ENCODE peak calls at places on chromosomes 5 and 9, in four cellular contexts. F is lung, L is type B pancreatic cell, J is GM10248. N is an unnamed sample.

GRCh38 chr5:26388946-26389345 is 649.4 kb downstream of the CDH9 start:
- DNase-seq in F (no peak), L (no peak), J (no peak), N (no peak)

GRCh38 chr9:123365881-123366528 is 10.0 kb downstream of the CRB2 start:
- DNase-seq in F (no peak), L (no peak), J (no peak), N (no peak)

GRCh38 chr9:85431396-85432102 is 310.2 kb downstream of the AGTPBP1 start:
- DNase-seq in F (no peak), L (no peak), J (no peak), N (no peak)

GRCh38 chr5:96017951-96018350 is 56.3 kb upstream of the ELL2 start:
- DNase-seq in F (no peak), L (no peak), J (no peak), N (no peak)

GRCh38 chr9:3848445-3849114 is 322.8 kb upstream of the RFX3 start:
- DNase-seq in F (no peak), L (no peak), J (no peak), N (no peak)

GRCh38 chr9:110923601-110924000 is 114.7 kb downstream of the LPAR1 start:
- DNase-seq in F (no peak), L (no peak), J (no peak), N (no peak)

GRCh38 chr9:117073539-117074336 is 341.1 kb downstream of the ASTN2 start:
- DNase-seq in F (no peak), L (no peak), J (peak), N (peak)

GRCh38 chr5:2182020-2182419 is 299.3 kb upstream of the IRX4 start:
- DNase-seq in F (no peak), L (no peak), J (no peak), N (no peak)

GRCh38 chr9:113376634-113377531 is at the start of gene HDHD3:
- DNase-seq in F (peak), L (peak), J (peak), N (peak)

GRCh38 chr9:135925496-135926133 is 18.3 kb upstream of the CAMSAP1 start:
- DNase-seq in F (no peak), L (no peak), J (peak), N (no peak)

GRCh38 chr5:133953568-133954145 is 14.8 kb downstream of the C5orf15 start:
- DNase-seq in F (no peak), L (no peak), J (no peak), N (no peak)

GRCh38 chr9:135210676-135211523 is 123.4 kb downstream of the OLFM1 start:
- DNase-seq in F (no peak), L (no peak), J (no peak), N (no peak)

GRCh38 chr9:35826071-35826701 is 2.3 kb downstream of the FAM221B start:
- DNase-seq in F (no peak), L (no peak), J (peak), N (no peak)

GRCh38 chr9:90895786-90896185 is 94.2 kb downstream of the SYK start:
- DNase-seq in F (no peak), L (no peak), J (no peak), N (no peak)

GRCh38 chr9:90900130-90900529 is 98.5 kb downstream of the SYK start:
- DNase-seq in F (no peak), L (no peak), J (no peak), N (no peak)

GRCh38 chr9:90899287-90899686 is 97.7 kb downstream of the SYK start:
- DNase-seq in F (no peak), L (no peak), J (no peak), N (no peak)

GRCh38 chr9:90896231-90896630 is 94.6 kb downstream of the SYK start:
- DNase-seq in F (no peak), L (no peak), J (no peak), N (no peak)

GRCh38 chr9:90898229-90898628 is 96.6 kb downstream of the SYK start:
- DNase-seq in F (no peak), L (no peak), J (no peak), N (no peak)
- TF ChIP-seq CTCF in F (no peak), L (peak), J (no peak), N (peak)

DNA sequence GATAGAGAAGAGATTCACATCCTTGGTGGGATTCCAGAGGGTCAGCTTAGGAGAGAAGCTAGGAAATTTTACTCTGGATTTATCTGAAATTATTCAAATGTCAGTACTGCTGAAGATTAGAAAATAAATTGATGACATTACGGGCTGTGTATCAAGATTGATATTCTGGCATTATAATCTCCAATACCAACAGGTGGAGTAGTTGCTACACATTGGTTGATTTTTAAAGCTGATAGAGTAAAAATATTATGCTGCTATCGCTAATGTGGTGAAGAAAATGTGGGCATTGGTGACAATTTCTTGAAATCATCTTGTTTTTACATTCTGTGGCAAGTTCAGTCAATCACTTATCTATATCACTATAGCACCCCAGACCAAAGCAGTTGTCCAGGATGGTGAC is 378.5 kb downstream of the MTRR start:
- DNase-seq in F (no peak), L (no peak), J (no peak), N (no peak)
- TF ChIP-seq CTCF in F (no peak), L (peak), J (no peak), N (no peak)

DNA sequence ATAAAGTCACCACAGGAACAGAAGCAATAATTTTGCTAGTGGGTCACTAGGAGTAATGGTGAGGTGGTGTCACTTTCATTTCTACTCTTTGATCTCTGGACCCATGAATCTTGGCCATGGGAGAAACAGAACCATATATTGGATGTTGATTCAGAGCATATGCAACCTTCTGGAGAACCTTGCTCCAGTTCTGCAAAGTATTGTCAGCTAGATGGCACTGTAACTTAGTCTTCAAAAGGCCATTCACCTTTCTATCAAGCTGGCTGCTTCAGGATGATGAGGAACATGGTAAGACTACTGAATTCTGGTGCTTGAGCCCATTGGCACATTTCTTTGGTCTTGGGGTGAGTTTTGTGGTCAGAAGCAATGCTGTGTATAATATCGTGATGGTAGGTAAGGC is 129.1 kb upstream of the FBN2 start:
- DNase-seq in F (no peak), L (no peak), J (no peak), N (no peak)
- TF ChIP-seq CTCF in F (no peak), L (no peak), J (peak), N (peak)

GRCh38 chr5:73304381-73304780 is 131.4 kb downstream of the TMEM174 start:
- DNase-seq in F (no peak), L (no peak), J (no peak), N (no peak)

GRCh38 chr5:73301208-73302088 is 128.5 kb downstream of the TMEM174 start:
- DNase-seq in F (no peak), L (no peak), J (no peak), N (no peak)

GRCh38 chr5:73305386-73305785 is 132.4 kb downstream of the TMEM174 start:
- DNase-seq in F (no peak), L (no peak), J (no peak), N (no peak)

GRCh38 chr5:73302797-73303138 is 129.8 kb downstream of the TMEM174 start:
- DNase-seq in F (no peak), L (no peak), J (no peak), N (no peak)

GRCh38 chr5:73303139-73304079 is 130.4 kb downstream of the TMEM174 start:
- DNase-seq in F (no peak), L (no peak), J (no peak), N (no peak)
- TF ChIP-seq CTCF in F (no peak), L (peak), J (no peak), N (no peak)

GRCh38 chr5:137014731-137015130 is 484.4 kb downstream of the SPOCK1 start:
- DNase-seq in F (no peak), L (no peak), J (no peak), N (no peak)

GRCh38 chr5:137022043-137022442 is 477.1 kb downstream of the SPOCK1 start:
- DNase-seq in F (no peak), L (no peak), J (no peak), N (no peak)

GRCh38 chr5:137015540-137016116 is 483.5 kb downstream of the SPOCK1 start:
- DNase-seq in F (peak), L (no peak), J (no peak), N (no peak)

GRCh38 chr5:137019229-137019628 is 479.9 kb downstream of the SPOCK1 start:
- DNase-seq in F (no peak), L (no peak), J (no peak), N (no peak)

DNA sequence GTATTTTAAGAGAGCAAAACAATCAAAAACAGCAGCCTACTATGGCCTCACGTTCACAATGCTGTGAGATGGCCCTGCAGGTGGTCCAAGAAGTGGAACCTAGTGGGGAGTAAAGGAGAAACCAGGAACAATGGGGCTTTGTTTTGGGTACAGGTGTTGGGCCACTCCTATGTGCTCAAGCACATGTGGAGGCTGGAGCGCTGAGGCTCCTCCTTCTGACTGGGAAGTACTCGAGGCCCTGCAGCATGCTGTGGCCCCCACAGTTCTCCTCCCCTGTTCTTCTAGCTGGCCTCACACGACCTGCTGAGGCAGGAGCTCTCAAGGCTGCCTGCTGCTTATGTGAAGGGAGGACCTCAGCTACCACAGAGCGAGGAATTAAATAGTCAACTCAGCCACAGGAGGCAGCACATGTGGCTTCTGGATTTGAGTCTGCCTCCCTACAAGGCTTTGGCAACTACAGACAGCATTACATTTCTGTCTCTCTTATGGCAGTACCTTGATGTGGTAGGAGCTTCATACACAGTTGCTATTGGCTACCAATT is 482.3 kb downstream of the SPOCK1 start:
- DNase-seq in F (no peak), L (no peak), J (no peak), N (no peak)
- TF ChIP-seq CTCF in F (no peak), L (no peak), J (no peak), N (no peak)

GRCh38 chr9:2228641-2229040 is 213.5 kb downstream of the SMARCA2 start:
- DNase-seq in F (no peak), L (no peak), J (no peak), N (no peak)

GRCh38 chr9:2230362-2230761 is 215.2 kb downstream of the SMARCA2 start:
- DNase-seq in F (no peak), L (no peak), J (no peak), N (no peak)

GRCh38 chr9:2227468-2227867 is 212.3 kb downstream of the SMARCA2 start:
- DNase-seq in F (no peak), L (no peak), J (no peak), N (no peak)

GRCh38 chr9:2228132-2228531 is 213.0 kb downstream of the SMARCA2 start:
- DNase-seq in F (peak), L (no peak), J (no peak), N (no peak)

GRCh38 chr9:2229109-2229733 is 214.1 kb downstream of the SMARCA2 start:
- DNase-seq in F (no peak), L (no peak), J (peak), N (no peak)
- TF ChIP-seq CTCF in F (no peak), L (no peak), J (no peak), N (no peak)

GRCh38 chr9:96875460-96876142 is 21.3 kb upstream of the ZNF782 start:
- DNase-seq in F (peak), L (peak), J (peak), N (peak)
- TF ChIP-seq CTCF in F (no peak), L (peak), J (peak), N (peak)

DNA sequence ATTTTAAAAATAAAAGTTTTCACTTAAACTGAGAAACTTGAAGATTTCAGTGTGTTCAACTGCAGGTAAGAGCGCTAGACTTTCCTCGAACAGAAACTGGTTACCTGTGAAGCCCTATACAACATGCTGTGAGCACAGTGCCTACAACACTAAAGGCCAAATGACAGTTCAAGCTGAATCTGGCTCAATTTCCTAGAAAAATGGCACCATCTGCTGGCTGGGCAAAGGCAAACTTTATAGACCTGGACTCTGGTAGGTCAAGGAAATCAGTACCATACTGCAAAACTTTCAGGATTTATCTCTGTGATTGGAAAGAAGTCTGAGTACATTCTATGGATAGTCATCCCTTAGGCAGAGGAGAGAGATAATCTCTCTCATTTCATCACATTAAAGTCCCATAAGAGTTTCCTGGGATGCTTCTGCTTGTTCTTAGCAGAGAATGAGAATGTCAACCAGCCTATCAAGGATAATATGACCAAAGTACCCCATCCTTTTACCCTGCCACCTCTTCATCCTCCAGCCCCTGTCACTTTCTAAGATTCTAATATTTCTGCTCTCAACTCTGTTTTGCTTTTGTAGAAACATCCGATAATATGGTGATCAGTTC is 31.8 kb upstream of the FOXB2 start:
- DNase-seq in F (no peak), L (no peak), J (peak), N (no peak)
- TF ChIP-seq CTCF in F (no peak), L (peak), J (peak), N (peak)

GRCh38 chr5:68292316-68292715 is 76.8 kb downstream of the PIK3R1 start:
- DNase-seq in F (no peak), L (no peak), J (no peak), N (no peak)
- TF ChIP-seq CTCF in F (no peak), L (no peak), J (no peak), N (no peak)

DNA sequence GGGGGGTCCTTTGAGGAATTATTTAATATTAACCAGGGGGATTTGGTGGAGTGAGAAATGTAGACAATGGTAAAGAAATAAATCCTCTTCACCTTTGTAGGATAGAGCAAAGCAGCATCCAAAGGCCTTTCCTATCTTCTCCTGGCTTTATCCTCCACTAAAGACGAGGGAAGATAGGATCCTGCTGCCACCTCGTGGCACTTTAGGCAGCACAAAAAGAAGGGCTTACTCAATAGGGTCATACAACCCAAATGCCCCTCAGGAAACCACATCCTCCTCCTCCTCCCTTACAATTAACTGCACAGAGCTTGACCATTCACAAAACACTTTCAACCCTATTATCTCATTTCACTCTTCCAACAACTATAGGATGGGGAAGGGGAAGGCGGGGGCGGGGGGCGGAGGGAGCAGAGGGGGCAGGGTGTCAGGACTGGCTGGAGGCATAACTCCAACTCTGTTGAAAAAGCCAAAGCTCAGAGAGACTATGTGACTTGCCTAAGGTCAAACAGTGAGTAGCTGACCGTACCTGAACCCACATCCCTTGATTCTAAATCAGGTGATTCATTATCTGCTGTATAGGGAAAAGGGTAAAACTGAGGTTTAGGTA is 45.4 kb upstream of the MYOT start:
- DNase-seq in F (no peak), L (no peak), J (peak), N (peak)
- TF ChIP-seq CTCF in F (no peak), L (peak), J (peak), N (peak)